ENCODE peak calls at places on chromosomes 11 and 22, in eight cellular contexts. One of them, this sample, is unnamed.

GRCh38 chr22:47154621-47155081 is 392.2 kb downstream of the TBC1D22A start:
- DNase-seq in AG04449: no peak
- DNase-seq in left colon: no peak
- DNase-seq in HuH-7.5: no peak
- DNase-seq in NB4: no peak
- DNase-seq in amygdala: peak; percentile 59
- DNase-seq in GM10248: no peak
- DNase-seq in NCI-H2171: no peak
- DNase-seq in this sample: no peak

GRCh38 chr11:9787981-9788521 is 124.2 kb downstream of the SWAP70 start:
- DNase-seq in AG04449: peak; percentile 55
- DNase-seq in left colon: no peak
- DNase-seq in HuH-7.5: no peak
- DNase-seq in NB4: peak; percentile 54
- DNase-seq in amygdala: no peak
- DNase-seq in GM10248: no peak
- DNase-seq in NCI-H2171: no peak
- DNase-seq in this sample: no peak

GRCh38 chr11:114738954-114739353 is 60.6 kb downstream of the NXPE2 start:
- DNase-seq in AG04449: no peak
- DNase-seq in left colon: no peak
- DNase-seq in HuH-7.5: no peak
- DNase-seq in NB4: peak; percentile 64
- DNase-seq in amygdala: peak; percentile 6
- DNase-seq in GM10248: peak; percentile 28
- DNase-seq in NCI-H2171: peak; percentile 66
- DNase-seq in this sample: peak; percentile 41

GRCh38 chr11:125871391-125872137 is 15.9 kb upstream of the HYLS1 start:
- DNase-seq in AG04449: no peak
- DNase-seq in left colon: no peak
- DNase-seq in HuH-7.5: peak; percentile 39
- DNase-seq in NB4: peak; percentile 60
- DNase-seq in amygdala: no peak
- DNase-seq in GM10248: no peak
- DNase-seq in NCI-H2171: no peak
- DNase-seq in this sample: no peak

GRCh38 chr11:77418981-77419592 is 54.8 kb downstream of the PAK1 start:
- DNase-seq in AG04449: no peak
- DNase-seq in left colon: no peak
- DNase-seq in HuH-7.5: no peak
- DNase-seq in NB4: no peak
- DNase-seq in amygdala: no peak
- DNase-seq in GM10248: no peak
- DNase-seq in NCI-H2171: no peak
- DNase-seq in this sample: no peak

GRCh38 chr11:87361891-87362290 is 324.2 kb downstream of the TMEM135 start:
- DNase-seq in AG04449: no peak
- DNase-seq in left colon: no peak
- DNase-seq in HuH-7.5: no peak
- DNase-seq in NB4: no peak
- DNase-seq in amygdala: no peak
- DNase-seq in GM10248: no peak
- DNase-seq in NCI-H2171: no peak
- DNase-seq in this sample: no peak

GRCh38 chr11:61153593-61154090 is 7.6 kb downstream of the VPS37C start:
- DNase-seq in AG04449: no peak
- DNase-seq in left colon: no peak
- DNase-seq in HuH-7.5: no peak
- DNase-seq in NB4: no peak
- DNase-seq in amygdala: no peak
- DNase-seq in GM10248: no peak
- DNase-seq in NCI-H2171: no peak
- DNase-seq in this sample: no peak

GRCh38 chr11:61609000-61609969 is 28.4 kb upstream of the SYT7 start:
- DNase-seq in AG04449: no peak
- DNase-seq in left colon: peak; percentile 83
- DNase-seq in HuH-7.5: peak; percentile 93
- DNase-seq in NB4: no peak
- DNase-seq in amygdala: no peak
- DNase-seq in GM10248: no peak
- DNase-seq in NCI-H2171: no peak
- DNase-seq in this sample: no peak

GRCh38 chr11:35292290-35292689 is 127.1 kb downstream of the SLC1A2 start:
- DNase-seq in AG04449: no peak
- DNase-seq in left colon: no peak
- DNase-seq in HuH-7.5: no peak
- DNase-seq in NB4: no peak
- DNase-seq in amygdala: no peak
- DNase-seq in GM10248: no peak
- DNase-seq in NCI-H2171: peak; percentile 64
- DNase-seq in this sample: no peak

GRCh38 chr22:27670701-27671412 is 130.7 kb downstream of the MN1 start:
- DNase-seq in AG04449: no peak
- DNase-seq in left colon: peak; percentile 54
- DNase-seq in HuH-7.5: peak; percentile 65
- DNase-seq in NB4: peak; percentile 91
- DNase-seq in amygdala: no peak
- DNase-seq in GM10248: no peak
- DNase-seq in NCI-H2171: no peak
- DNase-seq in this sample: no peak

GRCh38 chr11:78031629-78032028 is 8.6 kb upstream of the KCTD14 start:
- DNase-seq in AG04449: no peak
- DNase-seq in left colon: no peak
- DNase-seq in HuH-7.5: no peak
- DNase-seq in NB4: no peak
- DNase-seq in amygdala: no peak
- DNase-seq in GM10248: peak; percentile 41
- DNase-seq in NCI-H2171: no peak
- DNase-seq in this sample: peak; percentile 41

GRCh38 chr11:72758690-72759389 is 6.6 kb upstream of the ARAP1 start:
- DNase-seq in AG04449: peak; percentile 62
- DNase-seq in left colon: no peak
- DNase-seq in HuH-7.5: no peak
- DNase-seq in NB4: no peak
- DNase-seq in amygdala: no peak
- DNase-seq in GM10248: no peak
- DNase-seq in NCI-H2171: no peak
- DNase-seq in this sample: no peak

GRCh38 chr22:23523746-23524145 is 56.3 kb downstream of the IGLL1 start:
- DNase-seq in AG04449: no peak
- DNase-seq in left colon: no peak
- DNase-seq in HuH-7.5: peak; percentile 2
- DNase-seq in NB4: no peak
- DNase-seq in amygdala: no peak
- DNase-seq in GM10248: no peak
- DNase-seq in NCI-H2171: no peak
- DNase-seq in this sample: no peak

GRCh38 chr11:116986521-116987105 is 111.6 kb downstream of the SIK3 start:
- DNase-seq in AG04449: no peak
- DNase-seq in left colon: no peak
- DNase-seq in HuH-7.5: no peak
- DNase-seq in NB4: peak; percentile 86
- DNase-seq in amygdala: no peak
- DNase-seq in GM10248: no peak
- DNase-seq in NCI-H2171: no peak
- DNase-seq in this sample: no peak

GRCh38 chr11:13889566-13890214 is 72.8 kb upstream of the SPON1 start:
- DNase-seq in AG04449: no peak
- DNase-seq in left colon: no peak
- DNase-seq in HuH-7.5: no peak
- DNase-seq in NB4: no peak
- DNase-seq in amygdala: peak; percentile 13
- DNase-seq in GM10248: no peak
- DNase-seq in NCI-H2171: no peak
- DNase-seq in this sample: no peak

GRCh38 chr11:14873632-14874031 is 18.4 kb downstream of the CYP2R1 start:
- DNase-seq in AG04449: no peak
- DNase-seq in left colon: no peak
- DNase-seq in HuH-7.5: no peak
- DNase-seq in NB4: no peak
- DNase-seq in amygdala: no peak
- DNase-seq in GM10248: no peak
- DNase-seq in NCI-H2171: no peak
- DNase-seq in this sample: no peak

GRCh38 chr22:42313804-42314581 is 43.5 kb upstream of the TCF20 start:
- DNase-seq in AG04449: no peak
- DNase-seq in left colon: peak; percentile 92
- DNase-seq in HuH-7.5: peak; percentile 83
- DNase-seq in NB4: peak; percentile 76
- DNase-seq in amygdala: peak; percentile 24
- DNase-seq in GM10248: peak; percentile 65
- DNase-seq in NCI-H2171: peak; percentile 51
- DNase-seq in this sample: peak; percentile 78

GRCh38 chr11:14974723-14975587 is 2.8 kb upstream of the CALCA start:
- DNase-seq in AG04449: no peak
- DNase-seq in left colon: no peak
- DNase-seq in HuH-7.5: peak; percentile 63
- DNase-seq in NB4: peak; percentile 62
- DNase-seq in amygdala: peak; percentile 15
- DNase-seq in GM10248: peak; percentile 40
- DNase-seq in NCI-H2171: no peak
- DNase-seq in this sample: peak; percentile 63

GRCh38 chr11:63862923-63863322 is 24.0 kb downstream of the MARK2 start:
- DNase-seq in AG04449: no peak
- DNase-seq in left colon: peak; percentile 72
- DNase-seq in HuH-7.5: no peak
- DNase-seq in NB4: peak; percentile 80
- DNase-seq in amygdala: no peak
- DNase-seq in GM10248: no peak
- DNase-seq in NCI-H2171: no peak
- DNase-seq in this sample: no peak

GRCh38 chr11:65479184-65480145 is 19.4 kb upstream of the MALAT1 start:
- DNase-seq in AG04449: peak; percentile 81
- DNase-seq in left colon: peak; percentile 80
- DNase-seq in HuH-7.5: no peak
- DNase-seq in NB4: peak; percentile 51
- DNase-seq in amygdala: peak; percentile 74
- DNase-seq in GM10248: peak; percentile 22
- DNase-seq in NCI-H2171: no peak
- DNase-seq in this sample: peak; percentile 26

GRCh38 chr22:25048659-25049657 is 96.4 kb downstream of the KIAA1671 start:
- DNase-seq in AG04449: no peak
- DNase-seq in left colon: peak; percentile 58
- DNase-seq in HuH-7.5: peak; percentile 84
- DNase-seq in NB4: peak; percentile 69
- DNase-seq in amygdala: peak; percentile 46
- DNase-seq in GM10248: peak; percentile 84
- DNase-seq in NCI-H2171: peak; percentile 59
- DNase-seq in this sample: peak; percentile 83

GRCh38 chr22:45007946-45008852 is 1.6 kb downstream of the PHF21B start:
- DNase-seq in AG04449: no peak
- DNase-seq in left colon: no peak
- DNase-seq in HuH-7.5: no peak
- DNase-seq in NB4: no peak
- DNase-seq in amygdala: no peak
- DNase-seq in GM10248: no peak
- DNase-seq in NCI-H2171: peak; percentile 42
- DNase-seq in this sample: no peak

GRCh38 chr11:101003468-101003867 is 126.1 kb downstream of the PGR start:
- DNase-seq in AG04449: no peak
- DNase-seq in left colon: no peak
- DNase-seq in HuH-7.5: no peak
- DNase-seq in NB4: peak; percentile 2
- DNase-seq in amygdala: no peak
- DNase-seq in GM10248: no peak
- DNase-seq in NCI-H2171: no peak
- DNase-seq in this sample: no peak

GRCh38 chr22:28268176-28268575 is 349.1 kb upstream of the PITPNB start:
- DNase-seq in AG04449: no peak
- DNase-seq in left colon: no peak
- DNase-seq in HuH-7.5: no peak
- DNase-seq in NB4: no peak
- DNase-seq in amygdala: no peak
- DNase-seq in GM10248: no peak
- DNase-seq in NCI-H2171: no peak
- DNase-seq in this sample: no peak

GRCh38 chr11:33829430-33830141 is 55.3 kb upstream of the FBXO3 start:
- DNase-seq in AG04449: peak; percentile 12
- DNase-seq in left colon: no peak
- DNase-seq in HuH-7.5: peak; percentile 16
- DNase-seq in NB4: peak; percentile 74
- DNase-seq in amygdala: peak; percentile 54
- DNase-seq in GM10248: peak; percentile 81
- DNase-seq in NCI-H2171: peak; percentile 74
- DNase-seq in this sample: peak; percentile 85

GRCh38 chr11:112728288-112728687 is 232.9 kb upstream of the NCAM1 start:
- DNase-seq in AG04449: no peak
- DNase-seq in left colon: no peak
- DNase-seq in HuH-7.5: no peak
- DNase-seq in NB4: no peak
- DNase-seq in amygdala: no peak
- DNase-seq in GM10248: no peak
- DNase-seq in NCI-H2171: no peak
- DNase-seq in this sample: no peak

GRCh38 chr11:68206211-68206610 is 6.9 kb downstream of the KMT5B start:
- DNase-seq in AG04449: no peak
- DNase-seq in left colon: no peak
- DNase-seq in HuH-7.5: peak; percentile 75
- DNase-seq in NB4: peak; percentile 80
- DNase-seq in amygdala: no peak
- DNase-seq in GM10248: peak; percentile 73
- DNase-seq in NCI-H2171: peak; percentile 44
- DNase-seq in this sample: peak; percentile 75

GRCh38 chr11:46253258-46254134 is 24.0 kb upstream of the CREB3L1 start:
- DNase-seq in AG04449: no peak
- DNase-seq in left colon: no peak
- DNase-seq in HuH-7.5: no peak
- DNase-seq in NB4: no peak
- DNase-seq in amygdala: no peak
- DNase-seq in GM10248: no peak
- DNase-seq in NCI-H2171: no peak
- DNase-seq in this sample: no peak

GRCh38 chr22:25172153-25172552 is 27.5 kb upstream of the CRYBB3 start:
- DNase-seq in AG04449: no peak
- DNase-seq in left colon: no peak
- DNase-seq in HuH-7.5: peak; percentile 33
- DNase-seq in NB4: peak; percentile 21
- DNase-seq in amygdala: no peak
- DNase-seq in GM10248: peak; percentile 52
- DNase-seq in NCI-H2171: no peak
- DNase-seq in this sample: peak; percentile 47

GRCh38 chr11:28962492-28962891 is 854.3 kb downstream of the METTL15 start:
- DNase-seq in AG04449: no peak
- DNase-seq in left colon: no peak
- DNase-seq in HuH-7.5: no peak
- DNase-seq in NB4: no peak
- DNase-seq in amygdala: no peak
- DNase-seq in GM10248: no peak
- DNase-seq in NCI-H2171: no peak
- DNase-seq in this sample: no peak

GRCh38 chr22:45597460-45598192 is 74.0 kb upstream of the ATXN10 start:
- DNase-seq in AG04449: no peak
- DNase-seq in left colon: no peak
- DNase-seq in HuH-7.5: peak; percentile 87
- DNase-seq in NB4: peak; percentile 80
- DNase-seq in amygdala: no peak
- DNase-seq in GM10248: no peak
- DNase-seq in NCI-H2171: peak; percentile 43
- DNase-seq in this sample: no peak

GRCh38 chr22:49767355-49768062 is 60.2 kb downstream of the BRD1 start:
- DNase-seq in AG04449: no peak
- DNase-seq in left colon: no peak
- DNase-seq in HuH-7.5: peak; percentile 76
- DNase-seq in NB4: peak; percentile 75
- DNase-seq in amygdala: no peak
- DNase-seq in GM10248: peak; percentile 65
- DNase-seq in NCI-H2171: peak; percentile 53
- DNase-seq in this sample: peak; percentile 80

GRCh38 chr11:65643971-65644370 is 6.1 kb downstream of the SIPA1 start:
- DNase-seq in AG04449: no peak
- DNase-seq in left colon: no peak
- DNase-seq in HuH-7.5: no peak
- DNase-seq in NB4: no peak
- DNase-seq in amygdala: no peak
- DNase-seq in GM10248: no peak
- DNase-seq in NCI-H2171: no peak
- DNase-seq in this sample: no peak

GRCh38 chr11:20235164-20235563 is 74.9 kb upstream of the DBX1 start:
- DNase-seq in AG04449: no peak
- DNase-seq in left colon: no peak
- DNase-seq in HuH-7.5: no peak
- DNase-seq in NB4: no peak
- DNase-seq in amygdala: no peak
- DNase-seq in GM10248: no peak
- DNase-seq in NCI-H2171: no peak
- DNase-seq in this sample: no peak

This sample was measured in GM13976.